ENCODE peak calls at places on chromosomes 2 and 18, in ten cellular contexts. G, J, T, N, R, V, H, E, S and A are unnamed samples.

GRCh38 chr2:164737612-164738081 is 104.0 kb downstream of the COBLL1 start:
- DNase-seq in G (peak), J (peak), T (no peak), N (no peak), R (peak), V (peak), H (peak), E (peak), S (peak), A (no peak)

GRCh38 chr18:55650363-55650870 is 62.4 kb upstream of the TCF4 start:
- DNase-seq in G (no peak), J (no peak), T (no peak), N (no peak), R (no peak), V (no peak), H (no peak), E (no peak), S (no peak), A (no peak)

GRCh38 chr18:58051765-58052460 is 7.9 kb downstream of the NEDD4L start:
- DNase-seq in G (peak), J (no peak), T (no peak), N (no peak), R (no peak), V (no peak), H (no peak), E (no peak), S (no peak), A (no peak)

GRCh38 chr2:195636890-195637289 is 20.1 kb upstream of the SLC39A10 start:
- DNase-seq in G (no peak), J (no peak), T (no peak), N (no peak), R (no peak), V (no peak), H (no peak), E (no peak), S (no peak), A (no peak)

GRCh38 chr2:68637047-68637446 is 6.3 kb upstream of the PROKR1 start:
- DNase-seq in G (no peak), J (no peak), T (no peak), N (no peak), R (no peak), V (no peak), H (no peak), E (no peak), S (no peak), A (no peak)

GRCh38 chr2:149167941-149168340 is 129.4 kb downstream of the LYPD6B start:
- DNase-seq in G (no peak), J (no peak), T (no peak), N (no peak), R (no peak), V (no peak), H (no peak), E (no peak), S (no peak), A (no peak)

GRCh38 chr2:112692496-112692911 is 28.3 kb upstream of the NT5DC4 start:
- DNase-seq in G (peak), J (no peak), T (no peak), N (no peak), R (peak), V (peak), H (no peak), E (no peak), S (no peak), A (peak)

GRCh38 chr2:120346667-120347358 is 877 bp downstream of the INHBB start:
- DNase-seq in G (no peak), J (no peak), T (no peak), N (no peak), R (peak), V (no peak), H (no peak), E (no peak), S (peak), A (no peak)

GRCh38 chr2:232876071-232876977 is 6.3 kb downstream of the SNORC start:
- DNase-seq in G (no peak), J (no peak), T (no peak), N (no peak), R (no peak), V (peak), H (peak), E (peak), S (peak), A (no peak)

GRCh38 chr2:85589166-85589565 is 4.9 kb downstream of the VAMP5 start:
- DNase-seq in G (no peak), J (no peak), T (no peak), N (no peak), R (peak), V (no peak), H (no peak), E (no peak), S (no peak), A (no peak)

GRCh38 chr2:198861080-198861479 is 596.7 kb downstream of the SATB2 start:
- DNase-seq in G (no peak), J (no peak), T (no peak), N (no peak), R (no peak), V (no peak), H (no peak), E (no peak), S (no peak), A (no peak)

GRCh38 chr18:37393945-37394609 is 171.5 kb downstream of the CELF4 start:
- DNase-seq in G (no peak), J (peak), T (no peak), N (no peak), R (peak), V (peak), H (peak), E (peak), S (peak), A (no peak)

GRCh38 chr2:39135678-39136259 is 14.9 kb upstream of the SOS1 start:
- DNase-seq in G (no peak), J (no peak), T (no peak), N (no peak), R (no peak), V (no peak), H (no peak), E (no peak), S (peak), A (no peak)

GRCh38 chr2:163528640-163529217 is 207.1 kb downstream of the FIGN start:
- DNase-seq in G (no peak), J (no peak), T (no peak), N (no peak), R (no peak), V (no peak), H (no peak), E (no peak), S (no peak), A (no peak)

GRCh38 chr2:165698621-165698946 is 95.5 kb downstream of the GALNT3 start:
- DNase-seq in G (peak), J (no peak), T (no peak), N (no peak), R (no peak), V (peak), H (no peak), E (no peak), S (peak), A (no peak)

GRCh38 chr2:185892484-185892883 is 153.9 kb downstream of the FSIP2 start:
- DNase-seq in G (no peak), J (no peak), T (no peak), N (no peak), R (no peak), V (no peak), H (no peak), E (no peak), S (no peak), A (no peak)

GRCh38 chr2:160970052-160970846 is 190.0 kb upstream of the TANK start:
- DNase-seq in G (peak), J (no peak), T (no peak), N (no peak), R (no peak), V (peak), H (no peak), E (no peak), S (no peak), A (no peak)

GRCh38 chr2:39550701-39551285 is 113.7 kb upstream of the MAP4K3 start:
- DNase-seq in G (no peak), J (no peak), T (no peak), N (no peak), R (no peak), V (no peak), H (no peak), E (no peak), S (no peak), A (no peak)

GRCh38 chr2:19733951-19734425 is 167.8 kb downstream of the TTC32 start:
- DNase-seq in G (no peak), J (no peak), T (no peak), N (no peak), R (no peak), V (no peak), H (no peak), E (no peak), S (no peak), A (no peak)

GRCh38 chr2:190867182-190867581 is 13.4 kb upstream of the GLS start:
- DNase-seq in G (no peak), J (no peak), T (no peak), N (no peak), R (no peak), V (no peak), H (no peak), E (no peak), S (no peak), A (no peak)

GRCh38 chr2:64469261-64469660 is 15.3 kb downstream of the LGALSL start:
- DNase-seq in G (no peak), J (no peak), T (no peak), N (no peak), R (no peak), V (no peak), H (no peak), E (no peak), S (no peak), A (no peak)

GRCh38 chr2:236619910-236620612 is 50.4 kb downstream of the ACKR3 start:
- DNase-seq in G (no peak), J (no peak), T (no peak), N (no peak), R (no peak), V (no peak), H (no peak), E (no peak), S (no peak), A (no peak)

GRCh38 chr18:74819433-74820059 is 221.9 kb downstream of the ZNF407 start:
- DNase-seq in G (peak), J (no peak), T (no peak), N (no peak), R (no peak), V (peak), H (no peak), E (no peak), S (no peak), A (no peak)

GRCh38 chr2:120864981-120865380 is 129.3 kb downstream of the GLI2 start:
- DNase-seq in G (no peak), J (no peak), T (no peak), N (no peak), R (no peak), V (no peak), H (no peak), E (no peak), S (no peak), A (no peak)

GRCh38 chr2:26302846-26303245 is 43.1 kb upstream of the SELENOI start:
- DNase-seq in G (no peak), J (no peak), T (no peak), N (no peak), R (peak), V (peak), H (no peak), E (no peak), S (no peak), A (no peak)

GRCh38 chr18:42131044-42131939 is 176.3 kb downstream of the PIK3C3 start:
- DNase-seq in G (no peak), J (no peak), T (no peak), N (no peak), R (no peak), V (no peak), H (no peak), E (no peak), S (no peak), A (no peak)

GRCh38 chr18:75455249-75456183 is 28.0 kb upstream of the SMIM21 start:
- DNase-seq in G (peak), J (no peak), T (no peak), N (no peak), R (peak), V (no peak), H (no peak), E (peak), S (no peak), A (no peak)

GRCh38 chr2:62145478-62146100 is 50.3 kb upstream of the B3GNT2 start:
- DNase-seq in G (peak), J (no peak), T (no peak), N (no peak), R (no peak), V (no peak), H (no peak), E (no peak), S (no peak), A (no peak)

GRCh38 chr2:239512054-239512453 is 111.2 kb upstream of the HDAC4 start:
- DNase-seq in G (no peak), J (no peak), T (no peak), N (no peak), R (no peak), V (no peak), H (no peak), E (no peak), S (no peak), A (no peak)

GRCh38 chr18:8501044-8501443 is 108.2 kb upstream of the RAB12 start:
- DNase-seq in G (no peak), J (no peak), T (no peak), N (no peak), R (no peak), V (no peak), H (no peak), E (no peak), S (no peak), A (no peak)

GRCh38 chr2:8202139-8202538 is 479.7 kb upstream of the ID2 start:
- DNase-seq in G (no peak), J (no peak), T (no peak), N (no peak), R (no peak), V (no peak), H (no peak), E (no peak), S (peak), A (no peak)

GRCh38 chr2:229363126-229363814 is 92.2 kb upstream of the PID1 start:
- DNase-seq in G (no peak), J (no peak), T (no peak), N (no peak), R (no peak), V (no peak), H (no peak), E (no peak), S (no peak), A (no peak)

GRCh38 chr2:11080253-11081115 is 74.8 kb upstream of the SLC66A3 start:
- DNase-seq in G (no peak), J (peak), T (no peak), N (no peak), R (no peak), V (no peak), H (peak), E (no peak), S (no peak), A (peak)

GRCh38 chr2:234840336-234840735 is 111.5 kb upstream of the SH3BP4 start:
- DNase-seq in G (no peak), J (no peak), T (no peak), N (no peak), R (peak), V (peak), H (no peak), E (no peak), S (peak), A (no peak)

GRCh38 chr2:162926501-162926900 is 87.9 kb upstream of the KCNH7 start:
- DNase-seq in G (no peak), J (no peak), T (no peak), N (no peak), R (no peak), V (peak), H (no peak), E (no peak), S (no peak), A (no peak)